ENCODE peak calls at places on chromosome 16, in seven cellular contexts. Z is A673, B is ovary, U is AG04450, Y is heart left ventricle, G is gastrocnemius medialis, M is dorsolateral prefrontal cortex. E is an unnamed sample.

GRCh38 chr16:65117701-65118448 is 4.0 kb downstream of the CDH11 start:
- DNase-seq in Z (peak), B (peak), U (peak), Y (peak), G (no peak), M (peak), E (peak)

GRCh38 chr16:52496051-52496876 is 50.7 kb downstream of the TOX3 start:
- DNase-seq in Z (peak), B (no peak), U (no peak), Y (no peak), G (no peak), M (no peak), E (no peak)

GRCh38 chr16:49782405-49782804 is 73.5 kb downstream of the ZNF423 start:
- DNase-seq in Z (no peak), B (no peak), U (no peak), Y (no peak), G (no peak), M (no peak), E (no peak)

GRCh38 chr16:14070877-14071575 is at the start of gene MRTFB:
- DNase-seq in Z (peak), B (peak), U (no peak), Y (peak), G (peak), M (no peak), E (no peak)

GRCh38 chr16:70725024-70725911 is 39.4 kb upstream of the MTSS2 start:
- DNase-seq in Z (no peak), B (peak), U (no peak), Y (peak), G (peak), M (no peak), E (no peak)

GRCh38 chr16:997440-998051 is 16.0 kb downstream of the SOX8 start:
- DNase-seq in Z (peak), B (no peak), U (no peak), Y (peak), G (no peak), M (no peak), E (peak)

GRCh38 chr16:65725156-65725845 is 603.4 kb upstream of the CDH11 start:
- DNase-seq in Z (no peak), B (no peak), U (no peak), Y (no peak), G (no peak), M (no peak), E (no peak)

GRCh38 chr16:71205482-71206131 is 24.9 kb downstream of the HYDIN start:
- DNase-seq in Z (no peak), B (no peak), U (no peak), Y (peak), G (no peak), M (no peak), E (no peak)

GRCh38 chr16:48133455-48134226 is 22.2 kb downstream of the ABCC12 start:
- DNase-seq in Z (no peak), B (no peak), U (no peak), Y (no peak), G (no peak), M (no peak), E (no peak)

GRCh38 chr16:86142801-86143236 is 243.9 kb downstream of the IRF8 start:
- DNase-seq in Z (no peak), B (no peak), U (no peak), Y (no peak), G (no peak), M (no peak), E (no peak)

GRCh38 chr16:51113254-51114125 is 37.6 kb downstream of the SALL1 start:
- DNase-seq in Z (no peak), B (no peak), U (no peak), Y (no peak), G (no peak), M (no peak), E (no peak)

GRCh38 chr16:1511662-1512061 is 18.5 kb downstream of the TELO2 start:
- DNase-seq in Z (no peak), B (no peak), U (no peak), Y (no peak), G (no peak), M (no peak), E (no peak)

GRCh38 chr16:10080031-10080772 is 102.0 kb downstream of the GRIN2A start:
- DNase-seq in Z (peak), B (no peak), U (no peak), Y (peak), G (no peak), M (peak), E (no peak)

GRCh38 chr16:50697881-50698767 is 4.7 kb downstream of the NOD2 start:
- DNase-seq in Z (no peak), B (no peak), U (no peak), Y (peak), G (peak), M (no peak), E (no peak)

GRCh38 chr16:75121949-75122568 is 5.5 kb upstream of the LDHD start:
- DNase-seq in Z (no peak), B (no peak), U (no peak), Y (no peak), G (no peak), M (no peak), E (no peak)

GRCh38 chr16:75116911-75117245 is 298 bp upstream of the LDHD start:
- DNase-seq in Z (no peak), B (no peak), U (no peak), Y (no peak), G (no peak), M (no peak), E (no peak)

GRCh38 chr16:75118943-75119539 is 2.5 kb upstream of the LDHD start:
- DNase-seq in Z (no peak), B (no peak), U (no peak), Y (no peak), G (no peak), M (no peak), E (no peak)

GRCh38 chr16:75122609-75123008 is 6.0 kb upstream of the LDHD start:
- DNase-seq in Z (no peak), B (no peak), U (no peak), Y (no peak), G (no peak), M (no peak), E (no peak)

DNA sequence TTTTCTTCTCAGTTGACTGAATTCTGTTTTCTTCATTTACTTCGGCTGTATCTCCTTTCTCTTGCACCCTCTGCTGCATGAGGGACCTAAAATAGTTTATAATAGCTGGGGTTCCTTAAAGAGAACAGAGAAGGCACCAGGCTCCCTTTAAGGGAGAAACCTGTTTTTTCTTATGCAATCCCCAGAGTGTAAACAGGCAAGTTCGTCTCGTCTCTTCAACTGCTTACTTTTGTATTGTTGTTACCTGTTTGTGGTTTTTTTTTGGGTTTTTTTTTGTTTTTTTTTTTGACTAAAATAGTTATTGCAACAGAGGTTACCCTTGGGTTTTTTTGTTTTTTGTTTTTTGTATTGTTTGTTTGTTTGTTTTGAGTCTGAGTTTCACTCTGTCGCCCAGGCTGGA is 3.7 kb upstream of the LDHD start:
- DNase-seq in Z (no peak), B (no peak), U (no peak), Y (no peak), G (no peak), M (no peak), E (no peak)
- H3K4me3 ChIP-seq in Z (no peak), B (no peak), U (no peak), Y (no peak), G (no peak), M (no peak), E (no peak)

GRCh38 chr16:3458278-3458851 is 14.9 kb downstream of the NAA60 start:
- DNase-seq in Z (no peak), B (peak), U (no peak), Y (no peak), G (no peak), M (no peak), E (no peak)

GRCh38 chr16:3458852-3459361 is 15.4 kb downstream of the NAA60 start:
- DNase-seq in Z (no peak), B (peak), U (no peak), Y (no peak), G (no peak), M (no peak), E (no peak)

GRCh38 chr16:3460121-3460520 is 16.6 kb downstream of the NAA60 start:
- DNase-seq in Z (no peak), B (no peak), U (no peak), Y (no peak), G (no peak), M (no peak), E (no peak)

GRCh38 chr16:3460585-3460984 is 17.1 kb downstream of the NAA60 start:
- DNase-seq in Z (no peak), B (peak), U (no peak), Y (no peak), G (no peak), M (no peak), E (no peak)

DNA sequence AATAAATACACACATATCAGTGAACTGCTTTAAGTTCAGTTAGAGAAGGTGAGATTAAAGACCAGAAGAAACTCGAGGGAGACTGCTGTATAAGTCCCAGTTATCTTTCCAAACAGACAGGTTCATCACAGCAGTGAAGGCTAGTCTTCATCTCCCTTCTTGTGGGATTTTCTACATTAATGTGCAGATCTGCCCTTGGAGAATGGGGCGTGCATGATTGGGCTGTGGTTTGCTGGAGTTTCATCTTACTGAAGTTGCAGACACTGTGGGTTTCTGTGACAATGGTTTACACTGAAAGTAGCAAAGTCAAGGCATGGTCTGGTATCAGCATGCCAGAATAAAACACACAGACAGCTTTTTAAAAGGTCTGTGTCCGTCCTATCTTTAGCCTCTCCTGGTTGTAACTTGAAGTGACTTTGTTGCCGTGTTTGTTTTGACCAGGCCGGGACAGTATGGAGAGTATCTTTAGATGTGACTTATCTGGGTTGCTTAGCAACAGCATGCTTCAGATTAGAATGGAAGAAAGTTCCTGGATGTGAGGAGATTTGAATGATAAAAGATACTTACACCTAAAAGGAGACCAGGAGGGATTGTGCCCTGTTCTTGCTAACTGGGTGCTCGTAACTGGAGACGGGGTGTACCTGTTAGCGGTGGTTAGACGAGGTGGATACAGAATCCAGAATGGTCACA is 16.1 kb downstream of the NAA60 start:
- DNase-seq in Z (no peak), B (peak), U (no peak), Y (no peak), G (no peak), M (no peak), E (no peak)
- H3K4me3 ChIP-seq in Z (peak), B (no peak), U (peak), Y (peak), G (peak), M (peak), E (peak)

GRCh38 chr16:66923866-66924265 is 1.5 kb downstream of the RRAD start:
- DNase-seq in Z (no peak), B (no peak), U (no peak), Y (peak), G (no peak), M (no peak), E (no peak)

GRCh38 chr16:66924527-66925321 is 611 bp downstream of the RRAD start:
- DNase-seq in Z (no peak), B (peak), U (no peak), Y (peak), G (no peak), M (no peak), E (no peak)

GRCh38 chr16:66927012-66927436 is 1.7 kb upstream of the RRAD start:
- DNase-seq in Z (no peak), B (no peak), U (no peak), Y (peak), G (no peak), M (no peak), E (no peak)

GRCh38 chr16:66926171-66926570 is 836 bp upstream of the RRAD start:
- DNase-seq in Z (no peak), B (no peak), U (no peak), Y (peak), G (peak), M (no peak), E (no peak)

GRCh38 chr16:66925322-66925840 is at the start of gene RRAD:
- DNase-seq in Z (no peak), B (peak), U (no peak), Y (peak), G (peak), M (no peak), E (no peak)
- H3K4me3 ChIP-seq in Z (peak), B (peak), U (peak), Y (peak), G (peak), M (peak), E (peak)

GRCh38 chr16:3673676-3674377 is 19.3 kb downstream of the DNASE1 start:
- DNase-seq in Z (no peak), B (no peak), U (no peak), Y (no peak), G (no peak), M (no peak), E (no peak)

GRCh38 chr16:3674513-3675295 is 20.2 kb downstream of the DNASE1 start:
- DNase-seq in Z (no peak), B (no peak), U (no peak), Y (no peak), G (no peak), M (no peak), E (no peak)

GRCh38 chr16:3672571-3673041 is 18.1 kb downstream of the DNASE1 start:
- DNase-seq in Z (no peak), B (no peak), U (no peak), Y (no peak), G (no peak), M (no peak), E (no peak)

GRCh38 chr16:3671424-3671823 is 16.9 kb downstream of the DNASE1 start:
- DNase-seq in Z (no peak), B (no peak), U (no peak), Y (no peak), G (no peak), M (no peak), E (no peak)

GRCh38 chr16:3673201-3673600 is 18.7 kb downstream of the DNASE1 start:
- DNase-seq in Z (no peak), B (no peak), U (no peak), Y (no peak), G (no peak), M (no peak), E (no peak)
- H3K4me3 ChIP-seq in Z (no peak), B (no peak), U (no peak), Y (no peak), G (no peak), M (no peak), E (no peak)

E was measured in skeletal muscle cell.